ENCODE peak calls at places on chromosomes 4 and X, in five cellular contexts. One of them, this sample, is unnamed.
A peak's percentile ranks its signal among the peaks of the same experiment; 100 is the strongest.

GRCh38 chr4:151025759-151026158 is 10.7 kb upstream of the LRBA start:
- DNase-seq in Karpas-422: no peak
- DNase-seq in cardiac muscle cell: no peak
- DNase-seq in uterus: no peak
- DNase-seq in SJSA1: no peak
- DNase-seq in this sample: no peak

GRCh38 chrX:45508459-45508858 is 307.8 kb upstream of the DIPK2B start:
- DNase-seq in SJSA1: no peak
- DNase-seq in cardiac muscle cell: peak; percentile 36
- DNase-seq in uterus: peak; percentile 25
- DNase-seq in Karpas-422: no peak
- DNase-seq in this sample: no peak

GRCh38 chr4:73836373-73837269 is at the start of gene CXCL6:
- DNase-seq in cardiac muscle cell: peak; percentile 73
- DNase-seq in Karpas-422: no peak
- DNase-seq in SJSA1: no peak
- DNase-seq in uterus: no peak
- DNase-seq in this sample: no peak

GRCh38 chr4:1988327-1988724 is 20.4 kb downstream of the NELFA start:
- DNase-seq in uterus: no peak
- DNase-seq in SJSA1: no peak
- DNase-seq in cardiac muscle cell: no peak
- DNase-seq in Karpas-422: no peak
- DNase-seq in this sample: no peak

GRCh38 chrX:134600714-134601113 is 57.6 kb downstream of the PLAC1 start:
- DNase-seq in SJSA1: peak; percentile 45
- DNase-seq in cardiac muscle cell: peak; percentile 52
- DNase-seq in uterus: no peak
- DNase-seq in Karpas-422: no peak
- DNase-seq in this sample: no peak

GRCh38 chr4:38082424-38083374 is 122.5 kb downstream of the PTTG2 start:
- DNase-seq in SJSA1: peak; percentile 52
- DNase-seq in uterus: no peak
- DNase-seq in cardiac muscle cell: peak; percentile 63
- DNase-seq in Karpas-422: no peak
- DNase-seq in this sample: no peak

GRCh38 chrX:34810364-34810763 is 132.2 kb upstream of the FAM47B start:
- DNase-seq in uterus: no peak
- DNase-seq in cardiac muscle cell: peak; percentile 16
- DNase-seq in SJSA1: peak; percentile 53
- DNase-seq in Karpas-422: no peak
- DNase-seq in this sample: no peak

GRCh38 chr4:152211936-152212675 is 323.8 kb downstream of the FBXW7 start:
- DNase-seq in SJSA1: no peak
- DNase-seq in Karpas-422: no peak
- DNase-seq in uterus: no peak
- DNase-seq in cardiac muscle cell: no peak
- DNase-seq in this sample: no peak

GRCh38 chrX:100289159-100289558 is 120.9 kb downstream of the PCDH19 start:
- DNase-seq in SJSA1: no peak
- DNase-seq in cardiac muscle cell: no peak
- DNase-seq in Karpas-422: peak; percentile 52
- DNase-seq in uterus: no peak
- DNase-seq in this sample: no peak

GRCh38 chr4:7361256-7361655 is 73.5 kb downstream of the PSAPL1 start:
- DNase-seq in SJSA1: no peak
- DNase-seq in uterus: peak; percentile 46
- DNase-seq in cardiac muscle cell: peak; percentile 8
- DNase-seq in Karpas-422: no peak
- DNase-seq in this sample: no peak

GRCh38 chrX:121579016-121579760 is 531.8 kb downstream of the GLUD2 start:
- DNase-seq in cardiac muscle cell: peak; percentile 53
- DNase-seq in Karpas-422: peak; percentile 61
- DNase-seq in uterus: no peak
- DNase-seq in SJSA1: no peak
- DNase-seq in this sample: no peak

GRCh38 chr4:54495641-54496040 is 162.1 kb upstream of the KIT start:
- DNase-seq in SJSA1: no peak
- DNase-seq in cardiac muscle cell: no peak
- DNase-seq in uterus: no peak
- DNase-seq in Karpas-422: no peak
- DNase-seq in this sample: no peak

GRCh38 chr4:156378053-156378665 is 424.5 kb upstream of the CTSO start:
- DNase-seq in SJSA1: peak; percentile 25
- DNase-seq in cardiac muscle cell: peak; percentile 41
- DNase-seq in Karpas-422: peak; percentile 81
- DNase-seq in uterus: no peak
- DNase-seq in this sample: no peak

GRCh38 chrX:112513154-112513553 is 166.6 kb downstream of the LHFPL1 start:
- DNase-seq in uterus: no peak
- DNase-seq in SJSA1: peak; percentile 1
- DNase-seq in Karpas-422: no peak
- DNase-seq in cardiac muscle cell: no peak
- DNase-seq in this sample: no peak

GRCh38 chr4:41057456-41057855 is 156.9 kb downstream of the APBB2 start:
- DNase-seq in uterus: no peak
- DNase-seq in cardiac muscle cell: no peak
- DNase-seq in Karpas-422: no peak
- DNase-seq in SJSA1: no peak
- DNase-seq in this sample: no peak

GRCh38 chr4:83093060-83093640 is 21.4 kb downstream of the PLAC8 start:
- DNase-seq in cardiac muscle cell: no peak
- DNase-seq in SJSA1: no peak
- DNase-seq in Karpas-422: no peak
- DNase-seq in uterus: no peak
- DNase-seq in this sample: no peak

GRCh38 chrX:112654871-112655270 is 24.9 kb downstream of the LHFPL1 start:
- DNase-seq in cardiac muscle cell: peak; percentile 38
- DNase-seq in uterus: no peak
- DNase-seq in Karpas-422: no peak
- DNase-seq in SJSA1: no peak
- DNase-seq in this sample: no peak

GRCh38 chr4:98601719-98602118 is 56.7 kb downstream of the TSPAN5 start:
- DNase-seq in uterus: no peak
- DNase-seq in cardiac muscle cell: peak; percentile 35
- DNase-seq in SJSA1: no peak
- DNase-seq in Karpas-422: no peak
- DNase-seq in this sample: no peak

GRCh38 chrX:78019586-78020483 is 50.4 kb upstream of the PGAM4 start:
- DNase-seq in Karpas-422: no peak
- DNase-seq in cardiac muscle cell: no peak
- DNase-seq in SJSA1: no peak
- DNase-seq in uterus: no peak
- DNase-seq in this sample: no peak

GRCh38 chr4:153159016-153159415 is 45.2 kb upstream of the TRIM2 start:
- DNase-seq in uterus: no peak
- DNase-seq in cardiac muscle cell: no peak
- DNase-seq in SJSA1: no peak
- DNase-seq in Karpas-422: peak; percentile 56
- DNase-seq in this sample: no peak

GRCh38 chr4:65033899-65034298 is 624.6 kb upstream of the TECRL start:
- DNase-seq in uterus: no peak
- DNase-seq in cardiac muscle cell: no peak
- DNase-seq in SJSA1: no peak
- DNase-seq in Karpas-422: no peak
- DNase-seq in this sample: no peak

GRCh38 chrX:24395775-24396174 is 35.3 kb downstream of the SUPT20HL1 start:
- DNase-seq in cardiac muscle cell: peak; percentile 82
- DNase-seq in SJSA1: peak; percentile 20
- DNase-seq in uterus: peak; percentile 27
- DNase-seq in Karpas-422: peak; percentile 80
- DNase-seq in this sample: peak; percentile 48

GRCh38 chrX:19563746-19564145 is 48.4 kb upstream of the MAP3K15 start:
- DNase-seq in cardiac muscle cell: no peak
- DNase-seq in Karpas-422: no peak
- DNase-seq in uterus: no peak
- DNase-seq in SJSA1: no peak
- DNase-seq in this sample: no peak

GRCh38 chrX:3518870-3519269 is 172.4 kb upstream of the MXRA5 start:
- DNase-seq in SJSA1: peak; percentile 79
- DNase-seq in cardiac muscle cell: peak; percentile 91
- DNase-seq in uterus: peak; percentile 39
- DNase-seq in Karpas-422: no peak
- DNase-seq in this sample: no peak

GRCh38 chrX:86002076-86002896 is 45.1 kb downstream of the CHM start:
- DNase-seq in uterus: no peak
- DNase-seq in SJSA1: peak; percentile 29
- DNase-seq in cardiac muscle cell: no peak
- DNase-seq in Karpas-422: no peak
- DNase-seq in this sample: peak; percentile 47

GRCh38 chrX:57607295-57608187 is 15.7 kb downstream of the ZXDB start:
- DNase-seq in cardiac muscle cell: peak; percentile 4
- DNase-seq in Karpas-422: no peak
- DNase-seq in uterus: no peak
- DNase-seq in SJSA1: peak; percentile 15
- DNase-seq in this sample: no peak

GRCh38 chrX:9530848-9531274 is 66.0 kb downstream of the TBL1X start:
- DNase-seq in SJSA1: peak; percentile 79
- DNase-seq in uterus: peak; percentile 75
- DNase-seq in cardiac muscle cell: peak; percentile 96
- DNase-seq in Karpas-422: peak; percentile 88
- DNase-seq in this sample: peak; percentile 28

GRCh38 chr4:55396305-55397023 is 707 bp downstream of the TMEM165 start:
- DNase-seq in SJSA1: peak; percentile 68
- DNase-seq in Karpas-422: peak; percentile 75
- DNase-seq in cardiac muscle cell: peak; percentile 58
- DNase-seq in uterus: peak; percentile 55
- DNase-seq in this sample: peak; percentile 33

DNA sequence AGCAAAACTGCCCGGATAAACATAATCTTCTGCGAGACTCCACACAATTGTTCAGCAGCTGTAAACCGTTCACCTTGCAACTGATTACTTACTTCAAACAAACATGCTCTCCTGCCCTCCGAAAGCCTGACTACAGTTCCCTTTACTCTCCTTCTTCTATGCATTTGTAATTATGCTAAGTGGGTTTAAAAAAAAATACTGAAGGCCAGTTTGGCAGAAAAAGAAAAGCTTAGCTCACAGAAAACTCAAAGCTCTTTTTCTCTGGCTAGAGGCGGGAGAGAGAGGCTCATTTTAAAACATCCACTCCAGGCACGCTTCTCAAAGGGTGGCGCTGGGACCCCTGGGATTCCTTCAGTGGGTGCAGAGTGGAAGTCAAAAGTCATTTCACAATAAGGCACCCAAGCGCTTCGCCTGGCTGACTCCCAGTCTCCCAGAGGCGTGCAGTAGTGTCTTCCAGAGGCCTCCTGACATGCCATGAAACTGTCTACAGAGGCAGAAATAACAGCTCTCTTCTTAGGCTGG is 1.9 kb downstream of the DHRSX start:
- DNase-seq in Karpas-422: no peak
- DNase-seq in uterus: no peak
- DNase-seq in SJSA1: no peak
- DNase-seq in cardiac muscle cell: peak; percentile 40
- DNase-seq in this sample: no peak
- H3K4me3 ChIP-seq in Karpas-422: peak overlapping the region; percentile 93
- H3K4me3 ChIP-seq in uterus: peak overlapping the region; percentile 9
- H3K4me3 ChIP-seq in SJSA1: peak overlapping the region; percentile 95
- H3K4me3 ChIP-seq in cardiac muscle cell: peak overlapping the region; percentile 58
- H3K4me3 ChIP-seq in this sample: no peak overlapping the region

GRCh38 chr4:102832667-102833066 is 5.3 kb upstream of the UBE2D3 start:
- DNase-seq in Karpas-422: no peak
- DNase-seq in SJSA1: no peak
- DNase-seq in uterus: no peak
- DNase-seq in cardiac muscle cell: no peak
- DNase-seq in this sample: no peak
- H3K4me1 ChIP-seq in Karpas-422: peaks cover 16% of the 10 kb centered on the region
- H3K4me1 ChIP-seq in SJSA1: peaks cover 9% of the 10 kb centered on the region
- H3K4me1 ChIP-seq in uterus: peaks cover 4% of the 10 kb centered on the region
- H3K4me1 ChIP-seq in cardiac muscle cell: peaks cover 18% of the 10 kb centered on the region
- H3K4me1 ChIP-seq in this sample: peaks cover 10% of the 10 kb centered on the region

GRCh38 chr4:161554372-161554990 is 609.3 kb downstream of the FSTL5 start:
- DNase-seq in SJSA1: peak; percentile 3
- DNase-seq in Karpas-422: no peak
- DNase-seq in uterus: no peak
- DNase-seq in cardiac muscle cell: peak; percentile 2
- DNase-seq in this sample: no peak

DNA sequence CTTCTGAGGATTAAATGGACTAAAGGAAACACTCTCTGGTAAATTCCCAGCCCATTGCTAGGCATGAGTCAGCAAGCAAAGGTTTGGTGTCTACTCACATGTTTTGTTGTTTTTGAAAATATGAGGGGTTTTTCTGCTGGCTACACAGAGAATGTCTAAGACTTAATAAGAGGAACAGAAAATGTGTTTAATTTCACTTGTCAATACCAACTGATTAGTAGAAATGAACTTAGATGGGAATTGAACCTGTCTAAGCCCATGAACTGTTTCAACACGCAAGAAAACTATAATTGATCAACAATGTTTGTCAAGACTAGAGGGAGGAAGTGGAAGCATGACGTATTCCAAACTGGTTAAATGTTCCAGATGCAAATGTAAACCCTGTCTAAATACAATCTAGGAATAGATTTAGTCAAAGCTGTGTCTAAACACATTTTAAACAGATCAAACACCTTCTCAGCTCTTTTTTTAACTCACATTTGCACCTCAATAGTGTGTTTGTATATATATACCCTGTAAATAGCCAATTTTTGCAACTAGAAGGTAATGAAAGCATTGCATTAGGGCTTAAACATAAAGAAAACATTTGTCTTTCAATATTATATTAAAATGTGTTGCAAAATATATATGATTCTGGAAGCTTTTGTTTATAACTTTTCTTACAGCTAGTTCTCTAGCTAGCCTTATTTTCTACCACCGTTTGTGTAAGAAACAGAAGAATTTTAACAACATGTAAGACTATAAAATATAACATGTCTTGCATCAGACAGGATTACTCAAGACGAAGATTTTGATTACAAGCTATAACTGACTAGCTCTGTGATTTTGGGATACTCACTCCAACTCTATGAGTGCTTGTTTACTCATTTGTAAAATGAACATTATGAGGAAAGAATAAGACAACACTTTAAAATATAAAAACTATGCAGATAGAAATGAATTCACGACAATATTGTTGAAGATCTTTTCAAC is 607.8 kb downstream of the FSTL5 start:
- DNase-seq in uterus: no peak
- DNase-seq in Karpas-422: no peak
- DNase-seq in cardiac muscle cell: peak; percentile 4
- DNase-seq in SJSA1: peak; percentile 6
- DNase-seq in this sample: no peak
- H3K27ac ChIP-seq in uterus: no peak overlapping the region
- H3K27ac ChIP-seq in Karpas-422: no peak overlapping the region
- H3K27ac ChIP-seq in cardiac muscle cell: no peak overlapping the region
- H3K27ac ChIP-seq in SJSA1: peak overlapping the region; percentile 46
- H3K27ac ChIP-seq in this sample: no peak overlapping the region

DNA sequence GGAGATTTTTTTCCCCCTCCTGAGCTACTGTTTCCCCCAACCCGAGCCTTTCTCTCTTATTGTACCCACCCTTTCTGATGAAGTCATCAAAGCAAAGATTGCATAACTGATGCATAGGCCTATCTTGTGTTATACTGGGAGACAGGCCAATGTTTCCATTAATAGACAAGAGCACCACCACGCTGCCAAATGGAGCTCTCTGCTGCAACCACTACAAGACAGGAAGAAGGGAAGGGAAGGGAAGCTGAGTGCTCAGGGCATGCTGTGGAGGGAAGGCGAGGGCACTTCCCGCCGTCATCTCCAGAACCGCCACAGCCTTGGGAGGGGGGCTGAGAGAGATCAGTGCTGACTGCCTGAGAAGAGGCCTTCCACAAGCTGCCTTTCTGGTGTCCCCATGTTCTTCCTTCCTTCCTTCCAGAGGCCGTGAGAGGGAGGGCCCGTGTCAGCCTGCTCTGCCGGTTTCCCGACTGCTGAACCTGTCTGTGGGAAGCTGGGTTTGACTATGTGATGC is 75.0 kb downstream of the MGST2 start:
- DNase-seq in Karpas-422: no peak
- DNase-seq in uterus: peak; percentile 63
- DNase-seq in SJSA1: no peak
- DNase-seq in cardiac muscle cell: peak; percentile 97
- DNase-seq in this sample: no peak
- H3K4me3 ChIP-seq in Karpas-422: no peak overlapping the region
- H3K4me3 ChIP-seq in uterus: no peak overlapping the region
- H3K4me3 ChIP-seq in SJSA1: no peak overlapping the region
- H3K4me3 ChIP-seq in cardiac muscle cell: no peak overlapping the region
- H3K4me3 ChIP-seq in this sample: no peak overlapping the region

This sample was measured in CD8-positive, alpha-beta memory T cell.